ENCODE peak calls at places on chromosomes 16 and 17, in four cellular contexts. M, F, B and W are unnamed samples.

GRCh38 chr16:49727611-49728010 is 128.3 kb downstream of the ZNF423 start:
- DNase-seq in M (no peak), F (no peak), B (no peak), W (no peak)

GRCh38 chr16:81514041-81514559 is 69.5 kb downstream of the CMIP start:
- DNase-seq in M (no peak), F (no peak), B (no peak), W (peak)

GRCh38 chr17:15448580-15448956 is 18.9 kb downstream of the CDRT4 start:
- DNase-seq in M (no peak), F (no peak), B (no peak), W (no peak)

GRCh38 chr16:14409563-14409962 is 220.5 kb downstream of the PARN start:
- DNase-seq in M (no peak), F (no peak), B (no peak), W (no peak)

GRCh38 chr17:29216856-29217255 is 29.8 kb upstream of the CRYBA1 start:
- DNase-seq in M (no peak), F (no peak), B (no peak), W (no peak)

GRCh38 chr16:12459401-12459791 is 344.3 kb downstream of the CPPED1 start:
- DNase-seq in M (peak), F (peak), B (no peak), W (no peak)

GRCh38 chr17:77322534-77323412 is 182.0 kb downstream of the SEC14L1 start:
- DNase-seq in M (peak), F (peak), B (peak), W (peak)

GRCh38 chr16:83912152-83912948 is 13.4 kb downstream of the MLYCD start:
- DNase-seq in M (no peak), F (no peak), B (no peak), W (no peak)

GRCh38 chr17:44733753-44734152 is 25.0 kb upstream of the ADAM11 start:
- DNase-seq in M (no peak), F (no peak), B (no peak), W (no peak)

GRCh38 chr16:85394511-85395206 is 218.5 kb upstream of the GSE1 start:
- DNase-seq in M (no peak), F (no peak), B (no peak), W (no peak)

GRCh38 chr17:57557793-57558681 is 187.1 kb downstream of the CCDC182 start:
- DNase-seq in M (no peak), F (no peak), B (no peak), W (no peak)

GRCh38 chr16:74315059-74315458 is 18.4 kb downstream of the PSMD7 start:
- DNase-seq in M (no peak), F (no peak), B (no peak), W (no peak)

GRCh38 chr17:28950752-28951427 is 428 bp downstream of the PHF12 start:
- DNase-seq in M (no peak), F (no peak), B (no peak), W (no peak)

GRCh38 chr16:66489818-66490217 is 60.1 kb downstream of the TK2 start:
- DNase-seq in M (peak), F (peak), B (no peak), W (no peak)

GRCh38 chr16:17382949-17383348 is 87.8 kb downstream of the XYLT1 start:
- DNase-seq in M (no peak), F (no peak), B (no peak), W (no peak)

GRCh38 chr16:88062341-88062861 is 111.2 kb downstream of the BANP start:
- DNase-seq in M (no peak), F (no peak), B (no peak), W (no peak)

GRCh38 chr16:89279666-89280481 is 62.4 kb downstream of the ZNF778 start:
- DNase-seq in M (no peak), F (no peak), B (no peak), W (no peak)

GRCh38 chr16:13478991-13479390 is 441.0 kb upstream of the ERCC4 start:
- DNase-seq in M (no peak), F (no peak), B (no peak), W (no peak)

GRCh38 chr16:14640538-14640937 is 7.8 kb downstream of the BFAR start:
- DNase-seq in M (no peak), F (no peak), B (no peak), W (no peak)

GRCh38 chr17:73437826-73438225 is 126.0 kb upstream of the CDC42EP4 start:
- DNase-seq in M (no peak), F (no peak), B (no peak), W (no peak)

GRCh38 chr17:71764507-71764906 is 356.3 kb upstream of the SOX9 start:
- DNase-seq in M (no peak), F (no peak), B (peak), W (no peak)

GRCh38 chr17:80468222-80468621 is 8.2 kb downstream of the NPTX1 start:
- DNase-seq in M (no peak), F (no peak), B (no peak), W (no peak)

GRCh38 chr17:80466188-80466705 is 10.2 kb downstream of the NPTX1 start:
- DNase-seq in M (no peak), F (no peak), B (no peak), W (no peak)

GRCh38 chr17:80464486-80464885 is 11.9 kb downstream of the NPTX1 start:
- DNase-seq in M (no peak), F (no peak), B (no peak), W (no peak)

GRCh38 chr17:80463784-80464400 is 12.5 kb downstream of the NPTX1 start:
- DNase-seq in M (no peak), F (no peak), B (no peak), W (no peak)

DNA sequence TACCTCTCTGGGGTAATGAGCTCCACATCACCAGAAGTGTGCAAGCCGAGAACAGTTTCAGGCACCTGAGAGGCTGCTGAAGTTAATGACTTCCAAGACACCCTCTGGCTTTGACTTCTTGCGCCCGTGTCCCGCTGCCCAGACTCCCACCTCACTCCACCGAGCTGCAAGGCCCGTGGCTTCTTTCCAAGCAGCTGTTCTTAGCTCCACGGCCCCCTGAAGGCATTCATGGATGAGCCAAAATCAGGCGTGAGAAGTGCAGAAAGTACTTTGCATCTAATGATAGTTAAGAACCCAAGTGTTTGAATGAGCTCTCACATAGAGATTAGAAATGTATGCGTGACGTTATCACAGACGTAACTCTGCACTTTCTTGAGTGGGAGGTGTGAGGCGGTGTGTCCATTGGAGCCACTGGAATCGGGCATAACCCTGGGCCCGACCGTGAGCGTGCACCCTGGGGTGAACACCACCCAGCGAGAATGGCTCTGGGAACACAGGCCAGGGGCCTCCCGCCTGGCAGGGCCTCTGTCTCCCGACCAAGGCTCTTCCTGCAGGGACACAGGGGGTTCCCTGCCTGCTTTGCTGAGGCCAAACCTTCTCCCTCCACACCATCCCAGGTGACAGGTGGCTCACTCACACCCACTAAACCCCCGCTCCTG is 11.0 kb downstream of the NPTX1 start:
- DNase-seq in M (no peak), F (no peak), B (no peak), W (no peak)
- TF ChIP-seq POLR2A in M (no peak), F (no peak), B (no peak), W (no peak)

GRCh38 chr16:75382611-75383010 is 50.7 kb downstream of the CFDP1 start:
- DNase-seq in M (no peak), F (no peak), B (no peak), W (no peak)

GRCh38 chr16:75385507-75386152 is 47.7 kb downstream of the CFDP1 start:
- DNase-seq in M (no peak), F (no peak), B (peak), W (no peak)

GRCh38 chr16:75380870-75381269 is 52.4 kb downstream of the CFDP1 start:
- DNase-seq in M (no peak), F (no peak), B (no peak), W (no peak)

GRCh38 chr16:75379911-75380847 is 53.1 kb downstream of the CFDP1 start:
- DNase-seq in M (no peak), F (no peak), B (no peak), W (peak)

GRCh38 chr16:75383141-75383540 is 50.2 kb downstream of the CFDP1 start:
- DNase-seq in M (no peak), F (no peak), B (no peak), W (no peak)
- TF ChIP-seq POLR2AphosphoS5 in M (no peak), F (no peak), B (no peak), W (no peak)

DNA sequence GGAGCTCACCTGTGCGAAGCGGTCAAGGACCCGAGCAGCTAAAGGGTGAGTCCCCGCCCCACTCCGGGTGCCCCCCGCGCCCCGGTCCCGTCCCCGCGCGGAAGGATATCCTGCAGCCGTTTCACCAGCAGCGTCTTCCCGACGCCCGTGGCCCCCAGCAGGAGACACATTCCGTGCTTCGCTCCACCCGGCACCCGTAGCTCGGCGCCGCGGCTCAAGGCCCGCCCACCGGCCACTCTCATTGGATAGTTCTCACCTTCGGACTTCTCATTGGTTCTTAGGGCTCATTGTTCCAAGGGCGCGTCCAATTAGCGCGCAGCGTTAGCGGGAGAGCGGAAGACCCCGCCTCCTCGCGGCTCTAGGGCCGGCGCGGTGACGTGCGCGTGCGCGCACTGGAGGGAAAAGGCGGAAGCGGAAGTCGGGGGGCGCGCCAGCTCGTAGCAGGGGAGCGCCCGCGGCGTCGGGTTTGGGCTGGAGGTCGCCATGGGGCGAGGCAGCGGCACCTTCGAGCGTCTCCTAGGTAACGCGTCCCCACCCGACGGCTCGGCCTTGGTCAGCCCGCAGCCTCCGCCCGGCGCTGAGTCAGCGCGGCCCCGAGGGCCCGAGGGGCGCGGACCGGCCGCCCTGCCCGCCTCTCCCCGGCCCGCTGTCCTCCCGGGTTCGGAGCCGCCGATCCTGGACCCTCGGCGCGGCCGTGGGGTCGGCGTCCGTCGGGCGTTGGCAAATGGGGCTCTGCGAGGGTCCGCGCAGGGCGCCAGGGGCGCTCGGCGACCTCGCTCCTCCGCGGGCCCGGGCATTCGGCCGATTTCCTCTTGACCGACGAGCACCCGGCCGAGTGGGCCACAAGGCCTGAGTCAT is at the start of the genes ARL16 and HGS:
- DNase-seq in M (peak), F (peak), B (peak), W (peak)
- TF ChIP-seq POLR2A in M (no peak), F (no peak), B (peak), W (peak)

DNA sequence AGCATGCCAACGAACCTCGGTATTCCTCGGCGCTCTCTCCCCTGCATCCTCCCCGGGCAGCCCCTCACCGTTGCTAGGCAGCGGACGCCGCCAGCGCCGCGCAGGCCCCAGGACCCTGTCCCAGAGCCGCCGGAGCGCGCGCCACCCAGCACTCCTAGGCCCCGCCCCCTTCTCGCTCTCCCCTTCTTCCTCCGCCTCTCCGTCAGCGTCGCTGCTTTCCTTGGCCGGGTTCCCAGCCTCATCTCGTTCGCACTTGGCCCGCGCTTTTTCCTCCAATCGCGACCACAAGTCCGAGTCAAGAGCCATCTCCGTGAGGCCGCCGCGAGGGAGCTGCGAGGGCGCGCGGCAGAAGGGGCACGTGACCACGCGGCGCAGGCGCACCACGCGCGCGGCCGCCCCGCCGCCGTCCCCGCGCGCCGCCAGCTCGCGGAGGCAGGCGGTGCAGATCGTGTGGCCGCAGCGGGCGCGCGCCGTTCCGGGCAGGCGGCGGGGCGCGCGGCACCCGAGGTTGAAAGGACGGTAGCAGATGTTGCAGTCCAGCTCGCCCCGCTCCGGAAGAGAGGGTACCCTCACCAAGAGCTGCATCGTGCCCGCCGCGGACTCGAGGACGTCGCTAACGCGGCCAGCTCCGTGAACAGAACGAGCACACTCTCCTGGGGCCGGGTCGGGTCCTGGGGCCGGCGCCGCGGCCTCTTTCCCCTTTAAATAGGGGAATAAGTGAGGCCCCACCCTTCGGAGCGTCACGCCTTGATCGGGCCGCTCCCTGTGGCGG is at the start of gene RNF227:
- DNase-seq in M (peak), F (peak), B (peak), W (peak)
- TF ChIP-seq POLR2AphosphoS5 in M (peak), F (peak), B (no peak), W (peak)

DNA sequence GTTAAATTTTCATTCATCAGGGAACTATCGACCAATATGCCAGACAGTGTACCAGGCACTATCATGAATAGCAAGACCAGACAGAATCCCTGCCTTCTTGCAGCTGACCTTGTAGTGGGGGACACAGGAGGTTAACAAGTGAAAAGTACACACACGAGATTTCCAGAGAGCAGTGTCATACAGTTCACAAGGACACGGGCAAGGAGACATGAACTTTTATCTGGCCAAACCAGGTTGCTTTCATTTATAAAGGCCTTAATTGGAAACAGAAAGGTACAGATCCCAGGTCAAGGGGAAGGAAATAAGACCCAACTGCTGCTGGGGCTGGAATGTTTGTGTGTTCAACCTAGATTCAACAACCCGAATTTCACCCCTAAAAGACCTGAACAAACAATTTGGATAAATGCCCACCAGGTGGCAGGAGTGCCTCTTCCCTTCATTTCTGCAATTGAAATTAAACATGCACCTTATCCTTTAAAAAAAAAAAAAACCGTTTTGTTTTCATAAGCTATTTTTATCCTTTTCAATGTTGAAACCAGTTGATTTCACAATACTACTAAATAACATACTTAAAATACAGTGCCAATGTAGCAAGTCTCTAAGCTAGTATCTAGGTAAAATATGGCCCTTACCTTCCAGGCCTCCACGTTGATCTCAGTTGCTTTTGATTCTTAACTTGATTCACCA is 65.9 kb downstream of the EMP2 start:
- DNase-seq in M (no peak), F (peak), B (peak), W (no peak)
- TF ChIP-seq POLR2A in M (no peak), F (no peak), B (no peak), W (no peak)

DNA sequence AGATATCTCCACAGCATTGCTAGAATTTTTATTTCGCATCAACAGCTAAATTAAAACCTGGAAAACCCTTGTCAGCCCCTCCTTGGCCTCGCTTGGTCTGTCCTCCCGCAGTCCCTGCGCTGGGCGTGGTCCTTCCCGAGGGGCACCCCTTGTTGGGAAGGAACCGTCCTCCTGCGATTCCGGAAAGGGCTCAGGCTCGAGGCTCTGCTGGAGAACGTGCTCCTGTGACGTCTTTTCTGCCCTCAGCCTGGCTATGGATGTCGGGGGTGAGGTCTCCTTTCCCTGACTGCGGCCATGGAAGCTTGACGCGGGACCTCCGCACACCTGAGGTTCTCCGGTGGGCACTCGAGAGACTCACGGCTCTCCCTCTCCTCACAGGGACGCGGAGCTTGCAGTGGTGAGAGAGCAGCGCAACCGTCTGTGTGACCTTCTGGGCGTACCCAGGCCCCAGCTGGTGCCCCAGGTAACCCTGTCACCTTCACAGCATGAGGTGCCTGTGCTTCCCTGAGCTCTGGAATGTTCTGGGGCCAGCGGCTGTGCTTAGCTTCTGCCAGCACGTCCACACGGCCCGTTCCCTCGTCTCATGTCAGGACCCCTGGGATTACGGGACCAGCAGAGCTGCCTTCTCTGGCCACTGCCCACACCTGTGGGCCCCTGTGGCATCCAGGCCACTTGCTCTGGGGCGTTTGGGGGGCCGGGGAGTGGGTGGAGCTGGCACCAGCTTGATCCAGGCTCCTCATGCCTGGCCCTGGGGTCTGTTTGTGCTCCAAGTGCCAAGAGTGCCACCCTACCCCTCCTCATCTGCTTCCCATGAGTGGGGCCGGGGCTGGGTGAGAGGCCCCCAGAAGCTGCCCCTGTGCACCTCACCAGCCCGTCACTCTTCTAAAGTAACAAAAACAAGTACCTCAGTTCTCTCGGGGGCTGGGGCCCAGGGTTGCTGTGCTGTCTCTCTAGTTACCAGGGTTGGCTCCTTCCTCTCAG is 101.5 kb upstream of the ZNF750 start:
- DNase-seq in M (peak), F (no peak), B (no peak), W (no peak)
- TF ChIP-seq POLR2AphosphoS5 in M (no peak), F (no peak), B (no peak), W (no peak)